ENCODE peak calls at places on chromosomes 12 and 14, in six cellular contexts. H is NCI-H510A treated with DMSO at 0.1 percent for 48 hours, Z is progenitor cell of endocrine pancreas, J is adipocyte, U is HuH-7.5, M is NCI-H524. A is an unnamed sample.

GRCh38 chr14:81571437-81571836 is 37.8 kb upstream of the SEL1L start:
- DNase-seq in Z (no peak), J (no peak), M (no peak), U (no peak), H (no peak), A (no peak)

GRCh38 chr14:68814376-68815287 is 21.8 kb upstream of the ZFP36L1 start:
- DNase-seq in U (no peak), J (peak), H (peak), Z (no peak), M (no peak), A (peak)

GRCh38 chr12:104958946-104959841 is 1.1 kb upstream of the SLC41A2 start:
- DNase-seq in M (no peak), J (peak), U (no peak), Z (no peak), H (peak), A (no peak)

GRCh38 chr14:79596531-79596930 is 614.8 kb downstream of the DIO2 start:
- DNase-seq in H (no peak), J (no peak), U (no peak), Z (no peak), M (no peak), A (no peak)

GRCh38 chr12:56079729-56080555 is at the start of gene ERBB3:
- DNase-seq in H (peak), Z (peak), J (peak), M (peak), U (peak), A (peak)

GRCh38 chr14:31336646-31337045 is 83.7 kb downstream of the HEATR5A start:
- DNase-seq in J (peak), U (no peak), Z (no peak), H (no peak), M (peak), A (no peak)

GRCh38 chr12:40907115-40907521 is 214.9 kb downstream of the CNTN1 start:
- DNase-seq in Z (no peak), J (peak), M (no peak), U (no peak), H (no peak), A (no peak)

GRCh38 chr12:60489071-60489470 is 893.2 kb downstream of the SLC16A7 start:
- DNase-seq in Z (no peak), U (no peak), J (peak), M (no peak), H (no peak), A (no peak)

GRCh38 chr12:70648191-70648590 is 11.0 kb upstream of the PTPRB start:
- DNase-seq in J (no peak), Z (no peak), M (no peak), U (no peak), H (no peak), A (no peak)

A was measured in B cell.